ENCODE peak calls at places on chromosomes 12 and 14, in ten cellular contexts. A is fibroblast of mammary gland; C is AG09309; P is CD8-positive, alpha-beta T cell; H is AG04449; R is left ventricle myocardium inferior; N is neural crest cell; M is ascending aorta; S is PC-9; W is esophagus muscularis mucosa. Z is an unnamed sample.

GRCh38 chr14:75459099-75459741 is 31.4 kb downstream of the JDP2 start:
- DNase-seq in A (no peak), C (no peak), P (no peak), H (no peak), R (peak; percentile 62), N (no peak), M (no peak), S (peak; percentile 100), W (no peak), Z (no peak)

GRCh38 chr14:37399517-37399916 is 195.5 kb downstream of the FOXA1 start:
- DNase-seq in A (no peak), C (no peak), P (no peak), H (no peak), R (no peak), N (no peak), M (no peak), S (no peak), W (no peak), Z (no peak)

GRCh38 chr12:48379784-48380183 is 29.1 kb upstream of the ZNF641 start:
- DNase-seq in A (peak; percentile 50), C (no peak), P (no peak), H (no peak), R (no peak), N (no peak), M (no peak), S (no peak), W (no peak), Z (no peak)

GRCh38 chr12:7483343-7483742 is 20.2 kb downstream of the CD163 start:
- DNase-seq in A (peak; percentile 26), C (no peak), P (no peak), H (no peak), R (no peak), N (no peak), M (no peak), S (no peak), W (no peak), Z (no peak)

GRCh38 chr14:96243785-96244184 is 12.2 kb upstream of the BDKRB1 start:
- DNase-seq in A (no peak), C (no peak), P (no peak), H (no peak), R (no peak), N (no peak), M (no peak), S (no peak), W (no peak), Z (no peak)

GRCh38 chr12:2836004-2836403 is 1.2 kb upstream of the NRIP2 start:
- DNase-seq in A (no peak), C (no peak), P (no peak), H (no peak), R (no peak), N (no peak), M (no peak), S (no peak), W (no peak), Z (no peak)

GRCh38 chr12:130049666-130050065 is 112.6 kb upstream of the FZD10 start:
- DNase-seq in A (no peak), C (no peak), P (no peak), H (no peak), R (no peak), N (no peak), M (no peak), S (no peak), W (no peak), Z (no peak)

GRCh38 chr12:42741771-42742510 is 152.4 kb upstream of the PRICKLE1 start:
- DNase-seq in A (peak; percentile 81), C (peak; percentile 68), P (no peak), H (no peak), R (no peak), N (no peak), M (no peak), S (no peak), W (no peak), Z (no peak)

GRCh38 chr12:100687686-100688085 is 106.9 kb upstream of the ANO4 start:
- DNase-seq in A (no peak), C (no peak), P (no peak), H (no peak), R (no peak), N (no peak), M (no peak), S (no peak), W (no peak), Z (no peak)

GRCh38 chr12:100077367-100077766 is 65.3 kb downstream of the BLTP3B start:
- DNase-seq in A (peak; percentile 35), C (no peak), P (no peak), H (no peak), R (no peak), N (no peak), M (no peak), S (no peak), W (no peak), Z (no peak)

DNA sequence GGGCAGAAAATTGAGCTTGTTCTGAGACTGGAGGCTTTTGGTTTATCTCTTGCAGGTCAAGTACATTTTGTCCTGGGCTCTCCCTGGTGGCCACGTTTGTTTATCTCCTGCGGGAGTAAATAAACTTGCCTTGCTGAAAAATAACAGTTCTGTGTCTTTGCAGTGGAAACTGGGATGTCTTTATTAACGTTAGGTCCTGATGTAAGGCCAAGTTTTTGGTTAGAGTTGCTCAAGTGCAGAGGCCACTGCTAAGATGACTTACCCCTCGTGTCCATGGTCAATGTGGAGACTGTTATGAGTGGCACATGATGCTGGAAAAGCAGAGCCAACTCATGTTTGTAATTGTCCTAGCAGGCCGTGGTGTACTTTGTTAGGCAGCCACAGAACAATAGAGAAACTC is 3.8 kb downstream of the PTPN11 start:
- DNase-seq in A (peak; percentile 57), C (no peak), P (no peak), H (no peak), R (no peak), N (no peak), M (no peak), S (no peak), W (no peak), Z (no peak)
- TF ChIP-seq CTCF in A (no peak), C (no peak), P (no peak), H (no peak), R (no peak), N (no peak), M (no peak), S (no peak), W (no peak), Z (no peak)

DNA sequence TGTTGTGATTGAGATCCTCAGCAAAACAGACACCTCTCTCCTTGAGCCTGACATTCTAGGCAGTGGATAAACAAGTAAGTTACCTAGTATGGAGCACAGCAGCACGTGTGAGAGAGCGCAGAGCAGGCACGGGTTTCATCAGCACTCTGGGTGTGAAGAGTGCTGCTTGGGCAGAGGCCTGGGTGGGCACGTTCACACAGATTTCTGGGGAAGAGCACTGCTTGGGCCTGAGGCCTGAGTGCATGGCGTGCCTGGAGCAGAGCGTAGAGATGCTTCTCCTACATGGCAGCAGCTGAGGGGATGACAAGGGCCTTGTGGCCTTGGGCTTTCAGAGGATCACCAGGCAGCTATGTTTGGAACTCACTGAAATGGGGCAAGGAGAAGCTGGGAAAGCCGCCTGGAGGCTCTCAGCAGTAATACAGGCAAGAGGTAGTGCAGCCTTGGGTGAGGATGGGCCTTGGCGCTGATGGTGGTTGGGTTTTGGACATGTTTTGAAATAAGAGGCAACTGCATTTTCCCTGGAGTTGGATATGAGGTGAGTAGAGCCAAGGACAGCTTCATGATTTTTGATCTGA is 17.6 kb downstream of the CKB start:
- DNase-seq in A (no peak), C (no peak), P (no peak), H (no peak), R (no peak), N (no peak), M (no peak), S (no peak), W (no peak), Z (no peak)
- TF ChIP-seq CTCF in A (peak; percentile 8), C (peak; percentile 5), P (no peak), H (no peak), R (no peak), N (peak; percentile 25), M (no peak), S (peak; percentile 34), W (no peak), Z (no peak)

GRCh38 chr14:106044949-106045596 is 518.7 kb downstream of the TMEM121 start:
- DNase-seq in A (peak; percentile 29), C (no peak), P (peak; percentile 58), H (no peak), R (no peak), N (no peak), M (no peak), S (no peak), W (no peak), Z (no peak)
- TF ChIP-seq CTCF in A (peak; percentile 44), C (peak; percentile 30), P (peak; percentile 52), H (no peak), R (peak; percentile 28), N (no peak), M (peak; percentile 14), S (peak; percentile 54), W (no peak), Z (peak; percentile 64)

GRCh38 chr12:58809064-58809607 is 111.2 kb downstream of the LRIG3 start:
- DNase-seq in A (no peak), C (no peak), P (no peak), H (no peak), R (no peak), N (no peak), M (no peak), S (no peak), W (no peak), Z (no peak)
- TF ChIP-seq CTCF in A (no peak), C (no peak), P (no peak), H (no peak), R (no peak), N (no peak), M (no peak), S (no peak), W (no peak), Z (no peak)

GRCh38 chr12:124434951-124435805 is 132.2 kb downstream of the NCOR2 start:
- DNase-seq in A (no peak), C (no peak), P (no peak), H (no peak), R (no peak), N (no peak), M (no peak), S (no peak), W (no peak), Z (no peak)
- TF ChIP-seq CTCF in A (no peak), C (no peak), P (no peak), H (no peak), R (no peak), N (no peak), M (no peak), S (no peak), W (no peak), Z (no peak)

Z was measured in LNCaP clone FGC.